ENCODE peak calls at places on chromosomes 4 and X, in four cellular contexts. One of them, this sample, is unnamed.

GRCh38 chr4:164768516-164768915 is 14.6 kb downstream of the SMIM31 start:
- DNase-seq in lung: no peak
- DNase-seq in sigmoid colon: no peak
- DNase-seq in GM12865: peak
- DNase-seq in this sample: peak

GRCh38 chrX:38636949-38637819 is 75.8 kb downstream of the TSPAN7 start:
- DNase-seq in lung: no peak
- DNase-seq in sigmoid colon: no peak
- DNase-seq in GM12865: no peak
- DNase-seq in this sample: no peak

GRCh38 chrX:97446298-97446882 is 562.7 kb downstream of the RPA4 start:
- DNase-seq in lung: no peak
- DNase-seq in sigmoid colon: no peak
- DNase-seq in GM12865: no peak
- DNase-seq in this sample: peak

GRCh38 chr4:76950846-76951321 is 1.3 kb downstream of the SEPTIN11 start:
- DNase-seq in lung: peak
- DNase-seq in sigmoid colon: no peak
- DNase-seq in GM12865: peak
- DNase-seq in this sample: peak

GRCh38 chr4:147362868-147363440 is 117.9 kb upstream of the EDNRA start:
- DNase-seq in lung: peak
- DNase-seq in sigmoid colon: peak
- DNase-seq in GM12865: no peak
- DNase-seq in this sample: peak

GRCh38 chr4:99763635-99764101 is 53.0 kb upstream of the DAPP1 start:
- DNase-seq in lung: peak
- DNase-seq in sigmoid colon: no peak
- DNase-seq in GM12865: no peak
- DNase-seq in this sample: peak

GRCh38 chr4:76905521-76905920 is 7.6 kb upstream of the SOWAHB start:
- DNase-seq in lung: no peak
- DNase-seq in sigmoid colon: no peak
- DNase-seq in GM12865: no peak
- DNase-seq in this sample: peak

GRCh38 chrX:153731117-153731844 is 6.6 kb downstream of the ABCD1 start:
- DNase-seq in lung: no peak
- DNase-seq in sigmoid colon: no peak
- DNase-seq in GM12865: peak
- DNase-seq in this sample: peak

GRCh38 chr4:78032446-78032845 is 24.7 kb upstream of the FRAS1 start:
- DNase-seq in lung: no peak
- DNase-seq in sigmoid colon: no peak
- DNase-seq in GM12865: no peak
- DNase-seq in this sample: no peak

GRCh38 chrX:119579414-119579813 is 5.1 kb downstream of the UBE2A start:
- DNase-seq in lung: no peak
- DNase-seq in sigmoid colon: no peak
- DNase-seq in GM12865: no peak
- DNase-seq in this sample: no peak

GRCh38 chrX:119573840-119574393 is 446 bp upstream of the UBE2A start:
- DNase-seq in lung: peak
- DNase-seq in sigmoid colon: peak
- DNase-seq in GM12865: peak
- DNase-seq in this sample: peak

GRCh38 chrX:119570351-119570835 is 4.0 kb upstream of the UBE2A start:
- DNase-seq in lung: no peak
- DNase-seq in sigmoid colon: no peak
- DNase-seq in GM12865: no peak
- DNase-seq in this sample: no peak

GRCh38 chrX:119573222-119573621 is 1.1 kb upstream of the UBE2A start:
- DNase-seq in lung: no peak
- DNase-seq in sigmoid colon: no peak
- DNase-seq in GM12865: no peak
- DNase-seq in this sample: no peak

DNA sequence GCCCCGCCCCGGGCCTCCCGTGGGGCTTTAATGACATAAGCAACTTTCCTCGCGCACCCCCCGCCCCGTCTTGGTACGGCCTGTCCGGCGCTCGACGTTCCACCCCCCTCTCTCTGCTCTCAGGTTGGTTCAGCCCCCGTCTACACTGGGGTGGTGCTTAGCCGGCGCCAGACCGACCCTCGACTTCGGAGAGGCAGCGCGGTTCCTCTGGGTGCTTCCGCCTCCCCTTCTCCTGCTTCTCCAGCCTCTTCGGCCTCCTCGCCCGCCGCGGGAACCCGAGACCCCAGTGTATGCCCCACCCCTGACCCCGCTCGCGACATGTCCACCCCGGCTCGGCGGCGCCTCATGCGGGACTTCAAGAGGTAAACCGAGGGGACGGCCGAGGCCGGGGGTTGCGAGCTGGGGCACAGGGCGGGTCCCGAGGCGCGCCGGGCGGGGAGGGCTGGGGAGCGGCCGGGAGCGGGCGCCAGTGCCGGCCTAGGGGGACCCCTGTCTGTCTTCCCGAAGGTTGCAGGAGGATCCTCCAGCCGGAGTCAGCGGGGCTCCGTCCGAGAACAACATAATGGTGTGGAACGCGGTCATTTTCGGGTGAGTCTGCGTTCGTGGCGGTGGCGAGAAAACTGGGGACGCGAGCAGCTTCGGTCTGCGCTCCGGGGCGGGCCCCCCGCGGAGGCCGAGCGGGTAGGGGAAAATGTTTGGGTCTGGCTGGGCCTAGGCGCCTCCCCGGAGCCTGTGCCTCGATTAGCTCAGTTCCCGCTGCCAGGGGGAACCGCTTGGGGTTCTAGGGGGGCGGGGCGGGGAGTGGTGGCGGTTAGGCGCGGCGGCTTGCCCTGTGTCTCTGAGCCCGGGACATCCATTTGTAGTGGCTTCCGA is at the start of gene UBE2A:
- DNase-seq in lung: peak
- DNase-seq in sigmoid colon: peak
- DNase-seq in GM12865: peak
- DNase-seq in this sample: peak
- TF ChIP-seq CTCF in lung: no peak
- TF ChIP-seq CTCF in sigmoid colon: peak
- TF ChIP-seq CTCF in GM12865: no peak
- TF ChIP-seq CTCF in this sample: peak

DNA sequence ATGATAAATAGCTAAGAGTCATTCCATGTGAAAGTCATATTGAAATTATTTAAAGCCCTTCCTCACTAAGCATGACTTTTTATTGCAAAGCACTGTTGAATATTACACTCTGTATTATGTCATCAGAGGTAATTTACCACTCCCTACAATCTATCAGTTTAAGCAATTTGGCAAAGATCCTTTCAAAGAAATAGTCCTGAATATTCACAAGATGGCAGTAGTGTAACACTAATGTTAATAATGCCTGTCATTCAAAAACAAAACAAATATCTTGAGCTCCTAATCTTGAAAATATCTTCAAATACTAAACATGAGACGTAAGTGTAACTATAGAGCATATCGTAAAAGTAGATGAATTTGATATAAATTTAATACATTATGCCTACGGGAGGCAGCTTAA is 208.6 kb upstream of the TECRL start:
- DNase-seq in lung: no peak
- DNase-seq in sigmoid colon: no peak
- DNase-seq in GM12865: no peak
- DNase-seq in this sample: no peak
- TF ChIP-seq CTCF in lung: no peak
- TF ChIP-seq CTCF in sigmoid colon: no peak
- TF ChIP-seq CTCF in GM12865: no peak
- TF ChIP-seq CTCF in this sample: no peak

GRCh38 chrX:50452782-50453181 is 17.8 kb downstream of the DGKK start:
- DNase-seq in lung: no peak
- DNase-seq in sigmoid colon: no peak
- DNase-seq in GM12865: no peak
- DNase-seq in this sample: no peak

GRCh38 chrX:50442426-50443116 is 28.1 kb downstream of the DGKK start:
- DNase-seq in lung: no peak
- DNase-seq in sigmoid colon: no peak
- DNase-seq in GM12865: no peak
- DNase-seq in this sample: no peak

GRCh38 chrX:50447535-50447934 is 23.1 kb downstream of the DGKK start:
- DNase-seq in lung: no peak
- DNase-seq in sigmoid colon: no peak
- DNase-seq in GM12865: no peak
- DNase-seq in this sample: no peak

GRCh38 chrX:50450324-50450723 is 20.3 kb downstream of the DGKK start:
- DNase-seq in lung: no peak
- DNase-seq in sigmoid colon: no peak
- DNase-seq in GM12865: no peak
- DNase-seq in this sample: no peak

DNA sequence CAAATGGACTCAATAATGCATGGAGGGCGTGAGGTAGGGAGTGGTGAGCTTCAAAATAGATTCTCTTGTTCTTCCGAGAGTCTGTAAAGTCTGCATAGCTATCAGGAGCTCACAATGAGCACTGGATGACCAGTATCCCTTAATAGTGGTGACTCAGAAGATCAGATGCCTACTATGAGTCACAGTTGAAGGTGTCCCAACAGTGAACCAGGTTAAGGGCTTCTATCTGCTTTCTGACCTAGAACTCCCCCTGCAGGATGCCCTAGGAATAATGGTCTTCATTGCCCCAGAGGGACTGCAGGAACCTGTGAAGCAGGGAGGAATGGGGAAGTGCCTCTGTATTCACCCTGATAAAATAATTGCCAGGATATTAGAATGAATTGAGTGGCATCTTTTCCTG is 22.1 kb downstream of the DGKK start:
- DNase-seq in lung: no peak
- DNase-seq in sigmoid colon: no peak
- DNase-seq in GM12865: peak
- DNase-seq in this sample: no peak
- TF ChIP-seq CTCF in lung: no peak
- TF ChIP-seq CTCF in sigmoid colon: no peak
- TF ChIP-seq CTCF in GM12865: peak
- TF ChIP-seq CTCF in this sample: no peak

GRCh38 chr4:1116837-1117236 is 3.5 kb upstream of the RNF212 start:
- DNase-seq in lung: no peak
- DNase-seq in sigmoid colon: no peak
- DNase-seq in GM12865: no peak
- DNase-seq in this sample: no peak
- TF ChIP-seq CTCF in lung: no peak
- TF ChIP-seq CTCF in sigmoid colon: no peak
- TF ChIP-seq CTCF in GM12865: no peak
- TF ChIP-seq CTCF in this sample: no peak

DNA sequence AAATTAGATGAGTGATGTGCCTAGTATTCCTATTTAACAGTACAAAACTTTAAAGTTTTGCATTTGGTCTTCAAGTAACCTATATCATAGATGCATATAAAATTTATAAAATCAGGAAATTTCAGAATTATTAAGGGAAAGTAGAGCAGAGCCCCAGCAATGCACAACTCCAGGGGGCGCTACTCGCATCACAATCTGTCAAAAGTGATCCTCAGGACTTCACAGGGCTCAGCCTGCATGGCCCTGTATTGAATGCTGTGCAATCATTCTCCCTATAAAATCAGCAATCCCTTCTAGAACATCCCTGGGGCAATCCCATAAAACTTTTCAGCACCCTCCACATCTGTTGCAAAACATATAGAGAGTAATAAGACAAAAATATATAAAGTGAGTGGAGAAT is 12.4 kb upstream of the PPARGC1A start:
- DNase-seq in lung: no peak
- DNase-seq in sigmoid colon: no peak
- DNase-seq in GM12865: no peak
- DNase-seq in this sample: no peak
- TF ChIP-seq CTCF in lung: no peak
- TF ChIP-seq CTCF in sigmoid colon: no peak
- TF ChIP-seq CTCF in GM12865: no peak
- TF ChIP-seq CTCF in this sample: no peak

GRCh38 chr4:140793291-140793690 is 37.1 kb upstream of the TBC1D9 start:
- DNase-seq in lung: no peak
- DNase-seq in sigmoid colon: no peak
- DNase-seq in GM12865: no peak
- DNase-seq in this sample: no peak
- TF ChIP-seq CTCF in lung: no peak
- TF ChIP-seq CTCF in sigmoid colon: no peak
- TF ChIP-seq CTCF in GM12865: no peak
- TF ChIP-seq CTCF in this sample: no peak

GRCh38 chrX:136202889-136203288 is 48.3 kb downstream of the MAP7D3 start:
- DNase-seq in lung: no peak
- DNase-seq in sigmoid colon: no peak
- DNase-seq in GM12865: no peak
- DNase-seq in this sample: peak
- TF ChIP-seq CTCF in lung: no peak
- TF ChIP-seq CTCF in sigmoid colon: no peak
- TF ChIP-seq CTCF in GM12865: no peak
- TF ChIP-seq CTCF in this sample: no peak

GRCh38 chrX:375181-376036 is 11.3 kb downstream of the PPP2R3B start:
- DNase-seq in lung: no peak
- DNase-seq in sigmoid colon: no peak
- DNase-seq in GM12865: no peak
- DNase-seq in this sample: no peak
- TF ChIP-seq CTCF in lung: no peak
- TF ChIP-seq CTCF in sigmoid colon: no peak
- TF ChIP-seq CTCF in GM12865: no peak
- TF ChIP-seq CTCF in this sample: no peak